ENCODE peak calls at places on chromosomes 16 and 17, in four cellular contexts. I, T, G and Z are unnamed samples.

GRCh38 chr17:62805234-62805633 is 2.9 kb downstream of the MARCHF10 start:
- DNase-seq in I (no peak), T (no peak), G (no peak), Z (no peak)

GRCh38 chr17:74202879-74203432 is 522 bp upstream of the RPL38 start:
- DNase-seq in I (no peak), T (no peak), G (no peak), Z (no peak)

GRCh38 chr17:7862692-7863437 is 5.1 kb downstream of the CYB5D1 start:
- DNase-seq in I (peak), T (no peak), G (peak), Z (peak)

GRCh38 chr16:1464196-1464893 is 10.5 kb downstream of the CLCN7 start:
- DNase-seq in I (no peak), T (no peak), G (no peak), Z (no peak)

GRCh38 chr17:77738666-77739531 is 219.6 kb upstream of the TNRC6C start:
- DNase-seq in I (no peak), T (no peak), G (no peak), Z (no peak)

GRCh38 chr16:4384497-4384896 is 12.8 kb downstream of the VASN start:
- DNase-seq in I (no peak), T (no peak), G (peak), Z (no peak)

GRCh38 chr16:595942-596735 is 6.3 kb downstream of the RAB40C start:
- DNase-seq in I (no peak), T (no peak), G (no peak), Z (no peak)

GRCh38 chr16:54342966-54343365 is 56.4 kb upstream of the IRX3 start:
- DNase-seq in I (no peak), T (no peak), G (no peak), Z (no peak)

GRCh38 chr17:61361084-61361483 is 38.6 kb upstream of the TBX2 start:
- DNase-seq in I (peak), T (no peak), G (no peak), Z (no peak)

DNA sequence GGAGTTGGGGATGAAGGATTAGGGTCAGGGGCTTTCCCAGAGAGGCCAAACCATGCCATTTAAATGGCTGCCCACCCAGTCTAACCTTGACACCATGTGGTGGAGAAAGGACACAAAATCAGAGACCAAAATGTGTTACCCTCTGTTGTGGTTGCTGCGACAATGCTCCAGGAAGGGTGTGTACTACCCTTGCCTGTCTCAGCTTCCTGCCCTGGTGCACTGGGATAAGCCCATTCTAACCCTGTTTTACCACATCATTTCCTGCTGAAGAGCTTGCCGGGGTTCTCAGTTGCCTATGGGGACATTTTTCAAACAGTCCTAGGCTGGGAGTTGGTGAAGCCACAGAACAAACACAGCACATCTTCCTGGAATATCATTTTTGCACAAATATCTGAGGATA is 4.9 kb downstream of the OR4D1 start:
- DNase-seq in I (no peak), T (no peak), G (no peak), Z (no peak)
- TF ChIP-seq TARDBP in I (no peak), T (no peak), G (no peak), Z (no peak)

DNA sequence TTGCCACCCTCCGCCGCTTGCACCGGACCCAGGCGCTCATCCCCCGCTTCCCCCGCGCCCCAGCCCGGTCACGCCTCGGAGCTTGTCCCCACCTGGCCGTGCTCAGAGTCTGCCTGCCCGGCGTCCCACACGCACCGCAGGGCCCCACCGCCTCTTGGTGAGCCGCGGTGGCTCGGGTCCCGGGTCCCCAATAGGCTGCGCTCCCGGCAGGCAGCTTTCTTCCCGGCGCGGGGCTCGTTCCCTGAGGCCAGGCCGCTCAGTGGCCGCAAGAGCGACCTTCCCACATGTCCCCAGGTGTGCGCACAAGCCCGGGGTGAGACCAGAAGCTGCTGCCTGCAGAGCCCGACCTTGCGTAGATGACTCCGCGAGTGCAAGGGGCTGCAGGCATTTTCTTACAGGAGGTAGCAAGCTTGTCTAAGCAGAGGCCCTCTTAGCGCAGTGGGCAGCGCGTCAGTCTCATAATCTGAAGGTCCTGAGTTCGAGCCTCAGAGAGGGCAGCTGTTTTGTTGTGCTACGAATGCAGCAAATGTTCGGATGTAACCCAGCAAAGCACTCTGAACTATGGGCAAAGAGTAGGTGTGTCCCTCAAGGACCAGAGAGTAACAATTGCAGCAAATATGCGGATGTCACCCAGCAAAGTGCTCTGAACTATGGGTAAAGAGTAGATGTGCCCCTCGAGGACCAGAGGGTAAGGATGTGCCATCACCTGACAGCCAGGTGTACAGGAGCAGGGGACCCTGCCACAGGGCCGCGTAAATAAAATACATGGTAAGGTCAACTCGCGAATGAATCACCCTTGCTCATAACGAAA is 15.6 kb downstream of the TLE7 start:
- DNase-seq in I (peak), T (peak), G (peak), Z (peak)
- TF ChIP-seq TARDBP in I (peak), T (peak), G (no peak), Z (no peak)

DNA sequence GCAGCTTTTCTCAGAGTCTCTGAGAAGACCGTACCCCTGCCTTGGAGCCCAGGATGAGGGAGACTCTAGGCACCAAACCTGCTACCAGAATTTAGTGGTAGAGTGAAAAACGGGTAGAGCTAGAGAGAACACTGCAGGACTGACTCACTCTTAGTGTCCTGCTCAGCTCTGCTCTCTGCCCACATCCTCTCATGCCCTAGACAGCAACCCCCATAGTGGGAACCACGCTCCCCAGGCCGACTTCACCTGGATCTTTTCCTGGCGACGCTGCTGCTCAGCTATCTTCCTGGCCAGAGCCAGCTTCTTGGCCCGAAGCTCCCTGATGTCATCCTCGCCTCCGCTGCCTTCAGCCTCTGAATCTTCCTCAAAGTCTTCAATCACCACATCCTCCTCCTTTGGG is 26.7 kb downstream of the HIC1 start:
- DNase-seq in I (no peak), T (no peak), G (no peak), Z (no peak)
- TF ChIP-seq TARDBP in I (no peak), T (no peak), G (no peak), Z (no peak)

DNA sequence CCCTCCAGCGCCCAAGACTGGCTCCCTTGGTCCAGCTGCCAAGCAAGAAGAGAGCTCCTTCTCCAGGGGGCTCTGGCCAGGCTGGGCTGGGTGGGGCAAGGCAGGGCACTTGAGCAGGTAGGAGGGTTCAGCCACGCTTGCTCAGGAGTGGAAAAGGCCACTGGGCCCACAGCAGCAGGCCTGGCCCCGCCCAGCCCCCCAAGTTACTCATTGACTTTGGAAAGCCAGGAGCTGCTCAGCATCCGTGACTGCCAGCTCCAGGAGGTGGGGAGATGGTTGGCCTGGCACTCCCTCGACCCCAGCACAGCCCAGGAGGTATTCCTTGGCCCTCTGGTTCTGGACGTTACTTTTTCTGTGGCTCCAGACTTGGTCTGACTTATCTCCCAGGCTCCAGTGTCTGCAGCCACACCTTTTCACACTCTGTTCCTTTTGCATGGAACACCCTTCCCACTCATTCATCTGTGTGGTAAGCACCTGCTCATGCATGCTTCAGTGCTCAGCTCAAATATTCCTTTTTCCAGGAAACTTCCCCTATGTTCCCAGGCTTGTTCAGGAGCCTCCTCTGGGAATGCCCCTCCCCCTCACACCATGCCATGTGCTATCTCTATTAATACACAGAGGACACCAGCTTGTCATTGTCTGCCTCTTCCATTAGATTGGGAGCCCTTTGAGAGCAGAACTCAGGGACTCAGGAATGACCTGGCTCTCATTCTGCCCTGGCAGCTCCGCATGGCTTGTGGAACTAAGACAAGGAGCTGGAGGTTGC is at the start of gene CDH16:
- DNase-seq in I (no peak), T (no peak), G (no peak), Z (no peak)
- TF ChIP-seq TARDBP in I (no peak), T (no peak), G (no peak), Z (no peak)